ENCODE peak calls at places on chromosomes 5 and 9, in six cellular contexts. D is HCT116, W is GM12878, K is HepG2, S is K562, U is GM23338. T is an unnamed sample.

GRCh38 chr5:141504216-141504615 is 15.3 kb downstream of the PCDHGC5 start:
- DNase-seq in U (no peak), D (no peak), W (no peak), S (no peak), K (no peak), T (no peak)

GRCh38 chr5:116536279-116537161 is 38.1 kb downstream of the SEMA6A start:
- DNase-seq in K (peak), D (no peak), U (no peak), W (no peak), S (no peak), T (no peak)

GRCh38 chr5:2052687-2053086 is 170.0 kb upstream of the IRX4 start:
- DNase-seq in W (no peak), S (no peak), U (peak), D (no peak), K (no peak), T (no peak)

GRCh38 chr5:42423285-42424152 is at the start of gene GHR:
- DNase-seq in W (no peak), D (peak), U (peak), S (peak), K (peak), T (peak)

GRCh38 chr9:104970588-104970987 is 42.6 kb upstream of the ABCA1 start:
- DNase-seq in K (no peak), W (no peak), D (no peak), U (no peak), S (no peak), T (no peak)

GRCh38 chr9:27108981-27109541 is at the start of gene TEK:
- DNase-seq in U (peak), K (no peak), W (no peak), S (no peak), D (no peak), T (peak)

GRCh38 chr5:6711409-6712135 is 1.7 kb upstream of the TENT4A start:
- DNase-seq in K (no peak), D (no peak), W (no peak), S (no peak), U (no peak), T (no peak)

GRCh38 chr5:155508673-155509072 is 495.1 kb downstream of the KIF4B start:
- DNase-seq in S (no peak), W (no peak), K (peak), U (no peak), D (no peak), T (no peak)

GRCh38 chr5:157290156-157290980 is 24.4 kb downstream of the CYFIP2 start:
- DNase-seq in D (no peak), K (peak), W (no peak), U (no peak), S (no peak), T (no peak)

GRCh38 chr9:110030632-110031031 is 177.3 kb downstream of the C9orf152 start:
- DNase-seq in D (no peak), U (no peak), W (no peak), K (no peak), S (no peak), T (no peak)

GRCh38 chr5:172414618-172415599 is 39.4 kb downstream of the SH3PXD2B start:
- DNase-seq in D (no peak), K (peak), U (no peak), S (no peak), W (no peak), T (no peak)

GRCh38 chr5:96155156-96155555 is 193.5 kb upstream of the ELL2 start:
- DNase-seq in S (no peak), W (no peak), U (no peak), K (no peak), D (no peak), T (no peak)

GRCh38 chr5:137073192-137073591 is 425.9 kb downstream of the SPOCK1 start:
- DNase-seq in S (no peak), D (no peak), U (no peak), K (no peak), W (no peak), T (peak)

GRCh38 chr9:83432104-83432627 is 106.0 kb downstream of the FRMD3 start:
- DNase-seq in K (peak), D (no peak), S (no peak), W (no peak), U (peak), T (peak)

DNA sequence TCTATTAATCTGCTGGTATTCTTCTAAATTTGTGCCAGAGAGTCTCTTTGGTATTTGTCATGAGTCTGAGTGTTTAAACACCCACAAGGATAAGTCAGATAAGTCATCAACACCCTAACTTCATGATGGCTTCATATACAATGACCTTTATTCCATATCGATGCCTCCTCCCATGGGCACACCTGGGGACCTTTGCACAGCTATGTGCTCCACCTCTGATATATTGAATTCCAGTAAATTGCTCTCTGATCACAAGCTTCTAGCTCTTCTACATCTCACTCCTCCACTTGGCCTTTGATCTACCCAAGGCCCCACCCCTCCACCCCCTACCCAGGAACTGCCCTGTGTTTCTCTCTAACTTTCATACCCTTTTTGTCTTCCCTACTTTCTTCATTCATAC is 102.7 kb upstream of the MIER3 start:
- DNase-seq in K (no peak), D (no peak), W (no peak), S (no peak), U (no peak), T (no peak)
- TF ChIP-seq POLR2AphosphoS5 in K (no peak), D (no peak), W (no peak), S (no peak), U (no peak), T (no peak)

DNA sequence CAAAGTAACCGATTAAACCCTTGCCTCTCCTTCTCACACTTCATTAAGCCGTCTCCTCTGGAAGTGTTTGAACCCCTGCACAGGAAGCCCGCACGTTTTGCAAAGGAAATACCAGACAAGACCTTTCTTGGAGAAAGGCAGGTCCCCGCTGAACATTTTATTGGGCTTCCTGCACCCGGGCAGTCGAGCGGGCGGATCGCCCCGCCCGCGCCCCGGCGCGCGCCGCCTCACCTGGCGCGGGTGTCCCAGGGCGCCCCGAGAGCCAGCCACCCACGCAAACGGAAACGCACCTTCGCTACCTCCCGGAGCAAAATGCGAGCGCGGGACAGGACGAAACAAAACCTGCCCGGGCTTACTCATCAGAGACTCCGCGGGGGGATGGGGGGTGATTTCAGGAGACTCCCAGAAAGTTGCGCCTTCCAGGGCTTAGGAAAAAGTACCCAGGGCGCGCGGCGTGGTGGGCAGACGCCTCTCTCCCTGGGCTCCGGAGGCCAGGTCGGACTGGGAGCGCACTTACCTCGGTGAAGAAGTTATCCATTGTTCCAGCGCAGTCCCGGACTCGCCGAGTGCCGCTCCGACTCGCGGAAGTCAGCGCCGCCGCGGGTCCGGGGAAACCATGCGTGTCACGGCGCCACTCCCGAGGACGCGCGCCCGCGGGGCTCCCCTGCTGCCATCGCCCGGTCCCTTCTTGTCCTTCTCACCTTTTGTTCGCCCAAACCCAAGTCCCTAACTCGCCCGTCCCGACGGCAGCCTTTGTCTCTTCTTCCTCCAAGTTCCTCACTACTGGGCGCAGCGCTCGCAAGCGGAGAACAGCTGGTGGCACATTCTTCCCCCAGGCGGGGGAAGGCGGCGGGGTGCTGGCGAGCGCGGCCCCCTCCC is 578 bp downstream of the MYO10 start:
- DNase-seq in W (no peak), K (no peak), U (peak), D (no peak), S (no peak), T (peak)
- TF ChIP-seq EZH2 in W (no peak), K (no peak), U (no peak), D (no peak), S (no peak), T (no peak)

DNA sequence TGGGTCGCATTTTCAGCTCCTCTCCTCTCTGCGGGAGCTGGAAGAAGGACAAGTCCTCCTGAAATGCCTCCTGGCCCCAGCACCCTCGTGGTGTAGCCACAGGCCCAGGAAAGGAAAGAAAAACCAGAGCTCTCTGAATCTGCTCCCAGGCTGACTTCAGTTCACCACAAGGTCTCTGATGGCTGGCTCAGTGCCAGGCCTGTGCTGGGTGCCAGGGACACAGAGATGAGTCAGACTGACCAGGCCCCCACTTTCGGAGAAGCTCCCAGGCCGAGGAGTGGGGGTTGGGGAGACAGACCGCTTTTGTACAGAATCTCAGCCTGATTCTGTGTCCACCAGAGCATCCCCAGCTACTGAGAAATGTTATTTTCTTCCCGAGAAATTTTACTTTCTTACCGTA is 12.1 kb downstream of the GLIPR2 start:
- DNase-seq in U (no peak), D (no peak), K (peak), W (peak), S (peak), T (peak)
- TF ChIP-seq POLR2AphosphoS5 in U (no peak), D (no peak), K (no peak), W (no peak), S (no peak), T (peak)

DNA sequence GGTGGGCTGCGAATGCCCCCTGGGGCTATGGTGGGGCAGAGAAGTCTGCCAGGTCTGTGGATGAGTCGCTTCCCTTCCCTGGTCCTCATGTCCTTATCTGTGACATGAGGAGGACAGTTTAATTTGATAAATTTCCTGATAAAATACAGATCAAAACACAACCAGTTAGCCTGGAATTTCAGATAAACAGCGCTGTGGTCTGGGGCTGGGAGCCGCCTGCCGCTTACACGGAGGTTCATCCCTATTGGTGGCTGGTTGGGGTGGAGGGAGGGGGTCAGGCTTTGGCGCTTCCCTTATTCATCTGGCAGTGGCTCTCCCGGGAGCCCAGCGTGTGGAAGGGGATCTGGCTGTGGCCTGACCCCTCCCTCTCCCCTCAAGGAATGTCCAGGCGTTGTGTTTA is 17.9 kb downstream of the CRB2 start:
- DNase-seq in S (peak), U (peak), W (no peak), K (no peak), D (no peak), T (no peak)
- TF ChIP-seq EZH2 in S (no peak), U (no peak), W (no peak), K (no peak), D (no peak), T (peak)

DNA sequence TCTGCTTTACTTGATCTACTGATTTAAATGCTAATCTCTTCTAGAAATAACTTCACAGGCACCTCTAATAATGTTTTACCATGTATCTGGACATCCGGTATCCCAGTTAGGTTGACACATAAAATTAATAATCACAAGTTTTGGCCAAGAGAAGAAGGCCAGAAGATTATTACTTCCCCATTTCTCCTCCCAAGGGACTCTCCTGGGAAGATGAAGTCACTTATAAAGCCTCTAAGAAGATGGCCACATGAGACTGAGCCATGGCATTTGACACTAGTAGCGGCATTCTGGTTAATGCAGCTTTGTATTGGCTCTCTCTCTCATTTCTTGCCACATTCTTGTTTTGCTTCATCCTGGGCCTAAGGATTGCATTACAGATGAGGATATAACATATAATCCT is 34.6 kb upstream of the RASA1 start:
- DNase-seq in D (no peak), W (no peak), K (no peak), U (no peak), S (no peak), T (no peak)
- TF ChIP-seq POLR2AphosphoS5 in D (no peak), W (no peak), K (no peak), U (no peak), S (no peak), T (no peak)

GRCh38 chr9:36820392-36820861 is 213.6 kb downstream of the PAX5 start:
- DNase-seq in D (no peak), W (no peak), S (no peak), K (no peak), U (no peak), T (no peak)

GRCh38 chr9:36815566-36816348 is 218.3 kb downstream of the PAX5 start:
- DNase-seq in D (no peak), W (no peak), S (no peak), U (no peak), K (no peak), T (no peak)

GRCh38 chr9:36818965-36819870 is 214.8 kb downstream of the PAX5 start:
- DNase-seq in S (no peak), D (no peak), W (no peak), U (peak), K (no peak), T (no peak)

GRCh38 chr9:36817160-36817834 is 216.8 kb downstream of the PAX5 start:
- DNase-seq in W (no peak), S (no peak), U (no peak), D (no peak), K (no peak), T (no peak)

DNA sequence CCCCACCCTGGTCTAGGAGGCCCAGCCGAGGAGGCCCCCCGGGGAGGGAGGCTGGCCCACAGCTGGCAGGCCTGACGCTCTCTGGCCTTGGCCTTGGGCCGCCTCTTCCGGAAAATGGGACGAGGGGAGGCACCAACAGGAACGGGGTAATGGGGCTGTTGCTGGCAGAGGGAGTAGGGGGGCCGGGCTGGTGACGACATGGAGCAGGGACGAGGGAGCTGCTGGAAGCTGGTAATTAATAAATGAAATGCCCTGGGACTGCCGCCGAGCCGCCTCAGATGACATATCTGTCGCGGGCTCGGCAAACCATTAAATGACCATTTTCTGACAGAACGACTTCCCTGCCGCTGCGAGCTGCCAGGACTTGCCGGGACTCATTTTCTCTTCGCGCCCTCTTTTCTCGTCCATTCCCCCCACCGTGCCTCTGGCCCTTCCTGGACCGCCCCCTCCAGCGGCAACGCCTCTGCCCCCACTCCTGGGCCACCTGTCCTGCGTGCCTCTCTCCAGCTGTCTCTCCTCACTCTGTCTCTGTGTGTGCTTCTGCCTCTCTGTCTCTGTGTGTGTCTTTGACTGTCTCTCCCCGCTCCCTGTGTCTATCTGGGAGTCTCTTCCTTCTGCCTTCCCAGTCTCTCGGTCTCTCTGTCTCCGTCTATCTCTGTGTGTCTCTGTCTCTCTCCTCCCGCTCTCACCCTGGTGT is 215.7 kb downstream of the PAX5 start:
- DNase-seq in S (no peak), D (no peak), K (no peak), U (peak), W (no peak), T (no peak)
- TF ChIP-seq EZH2 in S (no peak), D (no peak), K (no peak), U (no peak), W (no peak), T (peak)

T was measured in endothelial cell of umbilical vein.